ENCODE peak calls at places on chromosomes 3 and 15, in four cellular contexts. E, J, T and Y are unnamed samples.

GRCh38 chr15:59764775-59765174 is 75.7 kb upstream of the BNIP2 start:
- DNase-seq in T (no peak), E (no peak), J (no peak), Y (no peak)

GRCh38 chr3:71949403-71949802 is 164.5 kb upstream of the PROK2 start:
- DNase-seq in J (no peak), T (no peak), E (no peak), Y (no peak)

GRCh38 chr15:76866008-76866407 is 39.1 kb downstream of the SCAPER start:
- DNase-seq in J (no peak), T (no peak), E (no peak), Y (no peak)

GRCh38 chr3:149448331-149448831 is 26.1 kb upstream of the TM4SF4 start:
- DNase-seq in E (no peak), J (no peak), T (no peak), Y (no peak)

GRCh38 chr3:26236991-26237682 is 385.4 kb upstream of the LRRC3B start:
- DNase-seq in E (no peak), T (no peak), J (no peak), Y (no peak)

GRCh38 chr3:112486811-112487505 is 12.3 kb downstream of the BTLA start:
- DNase-seq in E (no peak), J (no peak), T (no peak), Y (no peak)

GRCh38 chr3:190458040-190458439 is 8.3 kb upstream of the TMEM207 start:
- DNase-seq in T (no peak), J (no peak), E (no peak), Y (no peak)

GRCh38 chr3:186070123-186070522 is 38.8 kb downstream of the ETV5 start:
- DNase-seq in E (no peak), J (no peak), T (no peak), Y (no peak)

GRCh38 chr15:91752081-91752810 is 101.3 kb upstream of the SLCO3A1 start:
- DNase-seq in T (no peak), E (no peak), J (no peak), Y (no peak)

GRCh38 chr3:188489639-188490405 is 335.9 kb downstream of the LPP start:
- DNase-seq in E (no peak), T (no peak), J (no peak), Y (no peak)

GRCh38 chr3:105365171-105365535 is 1.6 kb upstream of the ALCAM start:
- DNase-seq in T (no peak), E (no peak), J (no peak), Y (no peak)

GRCh38 chr15:38563723-38564519 is 693 bp downstream of the RASGRP1 start:
- DNase-seq in E (peak; percentile 81), J (no peak), T (no peak), Y (peak; percentile 90)

GRCh38 chr15:85164841-85165466 is 183.3 kb downstream of the PDE8A start:
- DNase-seq in J (no peak), E (no peak), T (no peak), Y (no peak)

GRCh38 chr3:27533718-27534578 is 49.8 kb upstream of the SLC4A7 start:
- DNase-seq in E (no peak), T (peak; percentile 48), J (peak; percentile 88), Y (peak; percentile 88)

DNA sequence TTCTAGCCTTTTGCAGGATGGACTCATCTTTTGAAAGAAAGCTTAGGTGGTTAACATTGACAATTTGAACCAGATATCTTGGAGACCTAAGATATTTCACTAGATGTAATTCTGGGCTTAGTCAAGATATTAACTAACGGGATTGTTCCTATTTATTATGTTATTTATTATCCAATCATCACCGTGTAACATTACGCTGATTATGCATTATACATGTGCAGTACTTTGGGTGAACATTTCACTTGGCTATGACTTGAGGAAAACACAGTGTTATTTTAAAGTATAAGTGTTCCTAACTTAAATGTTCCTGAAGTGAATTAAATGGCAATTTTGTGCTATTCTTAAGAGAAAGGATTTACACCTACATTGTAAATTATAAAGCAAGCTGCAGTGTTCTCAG is 574.5 kb upstream of the KCNMB2 start:
- DNase-seq in J (no peak), T (no peak), E (no peak), Y (no peak)
- TF ChIP-seq CBX5 in J (no peak), T (no peak), E (no peak), Y (no peak)

GRCh38 chr3:79872483-79872882 is 104.7 kb upstream of the ROBO1 start:
- DNase-seq in E (no peak), T (no peak), J (no peak), Y (no peak)
- TF ChIP-seq CBX5 in E (no peak), T (no peak), J (no peak), Y (no peak)

DNA sequence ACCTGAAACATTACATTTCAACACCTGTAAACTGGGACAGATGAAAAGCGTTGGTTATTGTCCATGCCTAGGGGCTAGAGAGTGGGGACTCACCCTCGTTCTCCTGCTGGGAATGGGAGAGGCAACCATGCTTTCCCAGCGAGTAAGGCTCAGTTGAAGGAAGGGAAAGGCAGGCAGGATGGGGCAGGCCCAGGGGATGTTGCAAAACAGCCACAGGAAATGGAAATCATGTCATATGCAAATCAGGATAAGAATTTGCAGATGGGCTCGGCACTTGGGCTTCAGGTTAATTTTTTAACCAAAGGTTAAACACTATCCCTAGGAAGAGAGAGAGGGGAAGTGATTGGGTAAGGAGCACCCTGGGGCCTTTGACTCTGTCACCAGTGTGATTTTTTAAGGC is 14.5 kb upstream of the PLA2G4E start:
- DNase-seq in T (peak; percentile 52), J (no peak), E (no peak), Y (no peak)
- TF ChIP-seq CBX5 in T (no peak), J (no peak), E (no peak), Y (no peak)

DNA sequence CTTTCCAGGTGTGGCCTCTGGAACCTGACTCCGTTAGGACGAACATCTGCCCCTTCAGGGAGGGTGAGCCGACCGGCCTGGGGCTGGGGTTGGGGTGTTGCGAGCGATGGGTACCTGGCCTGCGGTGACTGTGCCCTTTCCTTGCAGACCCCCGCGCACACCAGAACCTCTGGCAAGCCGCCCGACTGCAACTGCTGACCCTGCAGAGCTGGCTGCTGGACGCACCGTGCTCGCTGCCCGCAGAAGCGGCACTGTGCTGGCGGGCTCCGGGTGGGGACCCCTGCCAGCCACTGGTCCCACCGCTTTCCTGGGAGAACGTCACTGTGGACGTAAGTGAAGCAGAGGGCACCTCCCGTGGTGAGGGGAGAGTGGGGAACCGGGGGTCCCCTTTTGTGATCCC is 5.5 kb upstream of the CRELD1 start:
- DNase-seq in T (no peak), J (no peak), E (no peak), Y (no peak)
- TF ChIP-seq CBX5 in T (no peak), J (no peak), E (no peak), Y (no peak)

GRCh38 chr15:74306801-74307217 is 60.6 kb downstream of the CYP11A1 start:
- DNase-seq in E (no peak), J (no peak), T (no peak), Y (no peak)
- TF ChIP-seq CBX5 in E (no peak), J (no peak), T (no peak), Y (no peak)

GRCh38 chr3:157087398-157088132 is 72.4 kb downstream of the CCNL1 start:
- DNase-seq in E (no peak), J (no peak), T (no peak), Y (no peak)

GRCh38 chr3:157088133-157088488 is 71.8 kb downstream of the CCNL1 start:
- DNase-seq in E (no peak), J (no peak), T (no peak), Y (no peak)

GRCh38 chr3:157091096-157091833 is 68.7 kb downstream of the CCNL1 start:
- DNase-seq in E (no peak), T (no peak), J (no peak), Y (no peak)

GRCh38 chr3:157088506-157089454 is 71.2 kb downstream of the CCNL1 start:
- DNase-seq in E (peak; percentile 99), T (peak; percentile 93), J (peak; percentile 91), Y (peak; percentile 95)

DNA sequence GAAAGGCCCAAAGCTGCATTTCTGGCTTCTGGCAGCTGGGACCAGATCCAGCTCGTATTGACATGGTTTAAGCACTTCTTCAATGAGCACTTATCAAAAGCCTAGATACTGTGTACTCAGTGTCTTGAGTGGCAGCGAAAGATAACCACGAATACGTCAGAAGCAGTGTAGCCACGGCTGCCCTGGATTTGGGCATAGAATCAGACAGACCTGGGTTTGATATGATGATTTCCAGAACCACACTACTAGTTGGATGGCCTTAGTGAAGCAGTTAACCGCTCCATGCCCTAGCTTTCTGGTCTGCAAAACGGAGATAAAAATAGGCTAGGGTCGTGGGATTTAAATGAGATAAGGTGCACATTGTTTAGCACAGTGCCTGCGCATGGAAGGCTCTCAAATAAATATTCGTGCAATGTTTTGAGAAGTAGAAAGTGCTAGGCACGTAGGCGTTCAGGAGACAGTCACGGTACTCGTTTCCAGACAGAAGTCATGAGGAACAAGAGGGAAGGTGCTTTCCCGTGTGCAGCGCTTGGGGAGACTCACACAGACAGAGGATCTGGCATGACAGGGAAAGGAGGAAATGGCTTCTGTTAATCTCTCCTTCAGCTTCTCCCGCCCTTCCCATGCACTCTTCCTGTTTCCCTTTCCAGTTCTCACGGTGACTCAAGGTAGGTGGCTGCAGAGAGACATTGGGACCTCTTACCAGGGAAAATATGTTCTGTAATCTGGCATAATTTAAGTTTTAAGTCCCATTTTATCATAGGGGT is 70.3 kb downstream of the CCNL1 start:
- DNase-seq in J (no peak), T (peak; percentile 69), E (peak; percentile 42), Y (no peak)
- TF ChIP-seq CBX5 in J (no peak), T (no peak), E (no peak), Y (no peak)